ENCODE peak calls at places on chromosomes 12 and 14, in ten cellular contexts. One of them, this sample, is unnamed.
A peak's percentile ranks its signal among the peaks of the same experiment; 100 is the strongest.

GRCh38 chr14:92534863-92535654 is 21.5 kb downstream of the RIN3 start:
- DNase-seq in Right ventricle myocardium superior: no peak
- DNase-seq in left ventricle myocardium superior: no peak
- DNase-seq in ACHN: no peak
- DNase-seq in testis: peak; percentile 87
- DNase-seq in T-helper 1 cell: no peak
- DNase-seq in hypothalamus: no peak
- DNase-seq in activated naive CD8-positive, alpha-beta T cell treated with anti-CD3 and anti-CD28 coated beads, Interleukin-2, amount 10 ng/mL, durations not matched to agents 7 days and 5 days: peak; percentile 36
- DNase-seq in Right ventricle myocardium inferior: no peak
- DNase-seq in naive B cell: no peak
- DNase-seq in this sample: no peak

GRCh38 chr12:120175537-120175936 is 19.0 kb downstream of the GCN1 start:
- DNase-seq in Right ventricle myocardium inferior: no peak
- DNase-seq in left ventricle myocardium superior: no peak
- DNase-seq in naive B cell: no peak
- DNase-seq in activated naive CD8-positive, alpha-beta T cell treated with anti-CD3 and anti-CD28 coated beads, Interleukin-2, amount 10 ng/mL, durations not matched to agents 7 days and 5 days: no peak
- DNase-seq in testis: no peak
- DNase-seq in ACHN: no peak
- DNase-seq in Right ventricle myocardium superior: no peak
- DNase-seq in T-helper 1 cell: no peak
- DNase-seq in hypothalamus: no peak
- DNase-seq in this sample: peak; percentile 82

GRCh38 chr12:47094804-47095203 is 15.0 kb upstream of the AMIGO2 start:
- DNase-seq in naive B cell: no peak
- DNase-seq in testis: no peak
- DNase-seq in activated naive CD8-positive, alpha-beta T cell treated with anti-CD3 and anti-CD28 coated beads, Interleukin-2, amount 10 ng/mL, durations not matched to agents 7 days and 5 days: no peak
- DNase-seq in Right ventricle myocardium inferior: no peak
- DNase-seq in T-helper 1 cell: no peak
- DNase-seq in hypothalamus: no peak
- DNase-seq in left ventricle myocardium superior: no peak
- DNase-seq in Right ventricle myocardium superior: no peak
- DNase-seq in ACHN: peak; percentile 91
- DNase-seq in this sample: no peak

GRCh38 chr12:121794532-121795028 is 1.1 kb upstream of the RHOF start:
- DNase-seq in T-helper 1 cell: peak; percentile 58
- DNase-seq in activated naive CD8-positive, alpha-beta T cell treated with anti-CD3 and anti-CD28 coated beads, Interleukin-2, amount 10 ng/mL, durations not matched to agents 7 days and 5 days: no peak
- DNase-seq in testis: no peak
- DNase-seq in ACHN: no peak
- DNase-seq in naive B cell: no peak
- DNase-seq in left ventricle myocardium superior: peak; percentile 64
- DNase-seq in Right ventricle myocardium superior: no peak
- DNase-seq in Right ventricle myocardium inferior: peak; percentile 71
- DNase-seq in hypothalamus: no peak
- DNase-seq in this sample: peak; percentile 48

GRCh38 chr12:116384629-116385485 is 107.4 kb upstream of the MED13L start:
- DNase-seq in activated naive CD8-positive, alpha-beta T cell treated with anti-CD3 and anti-CD28 coated beads, Interleukin-2, amount 10 ng/mL, durations not matched to agents 7 days and 5 days: no peak
- DNase-seq in naive B cell: peak; percentile 19
- DNase-seq in ACHN: no peak
- DNase-seq in T-helper 1 cell: no peak
- DNase-seq in hypothalamus: no peak
- DNase-seq in Right ventricle myocardium inferior: no peak
- DNase-seq in Right ventricle myocardium superior: no peak
- DNase-seq in left ventricle myocardium superior: no peak
- DNase-seq in testis: no peak
- DNase-seq in this sample: no peak

GRCh38 chr12:56299308-56299852 is 750 bp downstream of the CS start:
- DNase-seq in Right ventricle myocardium inferior: no peak
- DNase-seq in ACHN: no peak
- DNase-seq in activated naive CD8-positive, alpha-beta T cell treated with anti-CD3 and anti-CD28 coated beads, Interleukin-2, amount 10 ng/mL, durations not matched to agents 7 days and 5 days: no peak
- DNase-seq in T-helper 1 cell: peak; percentile 3
- DNase-seq in left ventricle myocardium superior: no peak
- DNase-seq in testis: no peak
- DNase-seq in Right ventricle myocardium superior: no peak
- DNase-seq in naive B cell: no peak
- DNase-seq in hypothalamus: no peak
- DNase-seq in this sample: peak; percentile 16

GRCh38 chr12:54604436-54604835 is 16.0 kb upstream of the PPP1R1A start:
- DNase-seq in T-helper 1 cell: no peak
- DNase-seq in hypothalamus: no peak
- DNase-seq in testis: no peak
- DNase-seq in Right ventricle myocardium superior: no peak
- DNase-seq in ACHN: no peak
- DNase-seq in naive B cell: no peak
- DNase-seq in activated naive CD8-positive, alpha-beta T cell treated with anti-CD3 and anti-CD28 coated beads, Interleukin-2, amount 10 ng/mL, durations not matched to agents 7 days and 5 days: no peak
- DNase-seq in Right ventricle myocardium inferior: no peak
- DNase-seq in left ventricle myocardium superior: no peak
- DNase-seq in this sample: no peak

GRCh38 chr12:88960213-88960878 is 380.1 kb upstream of the KITLG start:
- DNase-seq in hypothalamus: no peak
- DNase-seq in ACHN: no peak
- DNase-seq in left ventricle myocardium superior: no peak
- DNase-seq in testis: no peak
- DNase-seq in activated naive CD8-positive, alpha-beta T cell treated with anti-CD3 and anti-CD28 coated beads, Interleukin-2, amount 10 ng/mL, durations not matched to agents 7 days and 5 days: no peak
- DNase-seq in Right ventricle myocardium superior: no peak
- DNase-seq in Right ventricle myocardium inferior: no peak
- DNase-seq in T-helper 1 cell: no peak
- DNase-seq in naive B cell: no peak
- DNase-seq in this sample: no peak

GRCh38 chr12:4743046-4743445 is 22.8 kb downstream of the GALNT8 start:
- DNase-seq in activated naive CD8-positive, alpha-beta T cell treated with anti-CD3 and anti-CD28 coated beads, Interleukin-2, amount 10 ng/mL, durations not matched to agents 7 days and 5 days: no peak
- DNase-seq in left ventricle myocardium superior: no peak
- DNase-seq in hypothalamus: no peak
- DNase-seq in Right ventricle myocardium inferior: no peak
- DNase-seq in testis: no peak
- DNase-seq in Right ventricle myocardium superior: no peak
- DNase-seq in naive B cell: no peak
- DNase-seq in T-helper 1 cell: no peak
- DNase-seq in ACHN: peak; percentile 30
- DNase-seq in this sample: no peak

GRCh38 chr14:65255583-65256443 is 153.5 kb upstream of the MAX start:
- DNase-seq in testis: no peak
- DNase-seq in left ventricle myocardium superior: no peak
- DNase-seq in T-helper 1 cell: no peak
- DNase-seq in activated naive CD8-positive, alpha-beta T cell treated with anti-CD3 and anti-CD28 coated beads, Interleukin-2, amount 10 ng/mL, durations not matched to agents 7 days and 5 days: no peak
- DNase-seq in ACHN: no peak
- DNase-seq in hypothalamus: no peak
- DNase-seq in Right ventricle myocardium inferior: no peak
- DNase-seq in Right ventricle myocardium superior: no peak
- DNase-seq in naive B cell: peak; percentile 8
- DNase-seq in this sample: peak; percentile 94

GRCh38 chr12:57309420-57309819 is 58.4 kb upstream of the STAC3 start:
- DNase-seq in testis: no peak
- DNase-seq in Right ventricle myocardium inferior: no peak
- DNase-seq in naive B cell: no peak
- DNase-seq in Right ventricle myocardium superior: no peak
- DNase-seq in T-helper 1 cell: no peak
- DNase-seq in ACHN: no peak
- DNase-seq in hypothalamus: no peak
- DNase-seq in left ventricle myocardium superior: no peak
- DNase-seq in activated naive CD8-positive, alpha-beta T cell treated with anti-CD3 and anti-CD28 coated beads, Interleukin-2, amount 10 ng/mL, durations not matched to agents 7 days and 5 days: no peak
- DNase-seq in this sample: no peak

GRCh38 chr12:54795664-54796063 is 58.7 kb upstream of the MUCL1 start:
- DNase-seq in testis: no peak
- DNase-seq in T-helper 1 cell: no peak
- DNase-seq in hypothalamus: no peak
- DNase-seq in ACHN: no peak
- DNase-seq in activated naive CD8-positive, alpha-beta T cell treated with anti-CD3 and anti-CD28 coated beads, Interleukin-2, amount 10 ng/mL, durations not matched to agents 7 days and 5 days: no peak
- DNase-seq in left ventricle myocardium superior: no peak
- DNase-seq in Right ventricle myocardium superior: no peak
- DNase-seq in naive B cell: no peak
- DNase-seq in Right ventricle myocardium inferior: no peak
- DNase-seq in this sample: no peak

GRCh38 chr14:105387530-105387922 is 10.8 kb upstream of the TEX22 start:
- DNase-seq in Right ventricle myocardium superior: peak; percentile 35
- DNase-seq in left ventricle myocardium superior: no peak
- DNase-seq in ACHN: no peak
- DNase-seq in Right ventricle myocardium inferior: peak; percentile 30
- DNase-seq in hypothalamus: no peak
- DNase-seq in activated naive CD8-positive, alpha-beta T cell treated with anti-CD3 and anti-CD28 coated beads, Interleukin-2, amount 10 ng/mL, durations not matched to agents 7 days and 5 days: no peak
- DNase-seq in T-helper 1 cell: no peak
- DNase-seq in testis: no peak
- DNase-seq in naive B cell: no peak
- DNase-seq in this sample: no peak

GRCh38 chr12:27577688-27578087 is 53.7 kb downstream of the PPFIBP1 start:
- DNase-seq in testis: no peak
- DNase-seq in ACHN: no peak
- DNase-seq in Right ventricle myocardium inferior: no peak
- DNase-seq in left ventricle myocardium superior: no peak
- DNase-seq in T-helper 1 cell: no peak
- DNase-seq in activated naive CD8-positive, alpha-beta T cell treated with anti-CD3 and anti-CD28 coated beads, Interleukin-2, amount 10 ng/mL, durations not matched to agents 7 days and 5 days: no peak
- DNase-seq in Right ventricle myocardium superior: no peak
- DNase-seq in hypothalamus: no peak
- DNase-seq in naive B cell: no peak
- DNase-seq in this sample: no peak

GRCh38 chr14:102799684-102800562 is 22.7 kb downstream of the TRAF3 start:
- DNase-seq in Right ventricle myocardium inferior: no peak
- DNase-seq in left ventricle myocardium superior: no peak
- DNase-seq in naive B cell: no peak
- DNase-seq in Right ventricle myocardium superior: no peak
- DNase-seq in testis: no peak
- DNase-seq in T-helper 1 cell: no peak
- DNase-seq in hypothalamus: no peak
- DNase-seq in ACHN: peak; percentile 42
- DNase-seq in activated naive CD8-positive, alpha-beta T cell treated with anti-CD3 and anti-CD28 coated beads, Interleukin-2, amount 10 ng/mL, durations not matched to agents 7 days and 5 days: no peak
- DNase-seq in this sample: no peak

GRCh38 chr12:9049520-9050133 is 60.3 kb downstream of the KLRG1 start:
- DNase-seq in left ventricle myocardium superior: no peak
- DNase-seq in T-helper 1 cell: no peak
- DNase-seq in testis: no peak
- DNase-seq in activated naive CD8-positive, alpha-beta T cell treated with anti-CD3 and anti-CD28 coated beads, Interleukin-2, amount 10 ng/mL, durations not matched to agents 7 days and 5 days: no peak
- DNase-seq in Right ventricle myocardium inferior: no peak
- DNase-seq in hypothalamus: no peak
- DNase-seq in ACHN: peak; percentile 70
- DNase-seq in Right ventricle myocardium superior: no peak
- DNase-seq in naive B cell: peak; percentile 15
- DNase-seq in this sample: no peak

GRCh38 chr12:78711954-78712353 is 152.6 kb upstream of the SYT1 start:
- DNase-seq in activated naive CD8-positive, alpha-beta T cell treated with anti-CD3 and anti-CD28 coated beads, Interleukin-2, amount 10 ng/mL, durations not matched to agents 7 days and 5 days: no peak
- DNase-seq in ACHN: no peak
- DNase-seq in testis: no peak
- DNase-seq in T-helper 1 cell: no peak
- DNase-seq in Right ventricle myocardium inferior: no peak
- DNase-seq in Right ventricle myocardium superior: no peak
- DNase-seq in left ventricle myocardium superior: no peak
- DNase-seq in hypothalamus: no peak
- DNase-seq in naive B cell: no peak
- DNase-seq in this sample: no peak

GRCh38 chr14:56905282-56905681 is 95.0 kb upstream of the OTX2 start:
- DNase-seq in ACHN: no peak
- DNase-seq in Right ventricle myocardium superior: no peak
- DNase-seq in T-helper 1 cell: no peak
- DNase-seq in testis: no peak
- DNase-seq in naive B cell: no peak
- DNase-seq in activated naive CD8-positive, alpha-beta T cell treated with anti-CD3 and anti-CD28 coated beads, Interleukin-2, amount 10 ng/mL, durations not matched to agents 7 days and 5 days: no peak
- DNase-seq in left ventricle myocardium superior: no peak
- DNase-seq in hypothalamus: no peak
- DNase-seq in Right ventricle myocardium inferior: no peak
- DNase-seq in this sample: no peak

GRCh38 chr12:126847005-126847629 is 1419.9 kb upstream of the TMEM132C start:
- DNase-seq in naive B cell: no peak
- DNase-seq in Right ventricle myocardium superior: no peak
- DNase-seq in activated naive CD8-positive, alpha-beta T cell treated with anti-CD3 and anti-CD28 coated beads, Interleukin-2, amount 10 ng/mL, durations not matched to agents 7 days and 5 days: no peak
- DNase-seq in hypothalamus: no peak
- DNase-seq in testis: no peak
- DNase-seq in ACHN: no peak
- DNase-seq in Right ventricle myocardium inferior: no peak
- DNase-seq in T-helper 1 cell: no peak
- DNase-seq in left ventricle myocardium superior: no peak
- DNase-seq in this sample: no peak

GRCh38 chr14:23425169-23425568 is 10.3 kb downstream of the MYH7 start:
- DNase-seq in activated naive CD8-positive, alpha-beta T cell treated with anti-CD3 and anti-CD28 coated beads, Interleukin-2, amount 10 ng/mL, durations not matched to agents 7 days and 5 days: no peak
- DNase-seq in ACHN: no peak
- DNase-seq in left ventricle myocardium superior: peak; percentile 25
- DNase-seq in Right ventricle myocardium superior: no peak
- DNase-seq in T-helper 1 cell: no peak
- DNase-seq in hypothalamus: no peak
- DNase-seq in Right ventricle myocardium inferior: no peak
- DNase-seq in naive B cell: no peak
- DNase-seq in testis: no peak
- DNase-seq in this sample: no peak

GRCh38 chr12:29164477-29165163 is 15.5 kb downstream of the FAR2 start:
- DNase-seq in naive B cell: peak; percentile 44
- DNase-seq in Right ventricle myocardium inferior: no peak
- DNase-seq in hypothalamus: no peak
- DNase-seq in Right ventricle myocardium superior: no peak
- DNase-seq in left ventricle myocardium superior: no peak
- DNase-seq in testis: no peak
- DNase-seq in T-helper 1 cell: no peak
- DNase-seq in ACHN: peak; percentile 13
- DNase-seq in activated naive CD8-positive, alpha-beta T cell treated with anti-CD3 and anti-CD28 coated beads, Interleukin-2, amount 10 ng/mL, durations not matched to agents 7 days and 5 days: no peak
- DNase-seq in this sample: no peak

GRCh38 chr12:130540376-130540775 is 175.7 kb downstream of the RIMBP2 start:
- DNase-seq in testis: no peak
- DNase-seq in ACHN: no peak
- DNase-seq in hypothalamus: no peak
- DNase-seq in Right ventricle myocardium superior: no peak
- DNase-seq in Right ventricle myocardium inferior: no peak
- DNase-seq in left ventricle myocardium superior: no peak
- DNase-seq in activated naive CD8-positive, alpha-beta T cell treated with anti-CD3 and anti-CD28 coated beads, Interleukin-2, amount 10 ng/mL, durations not matched to agents 7 days and 5 days: no peak
- DNase-seq in naive B cell: no peak
- DNase-seq in T-helper 1 cell: no peak
- DNase-seq in this sample: no peak

GRCh38 chr12:104998423-104999346 is 12.6 kb downstream of the NOPCHAP1 start:
- DNase-seq in activated naive CD8-positive, alpha-beta T cell treated with anti-CD3 and anti-CD28 coated beads, Interleukin-2, amount 10 ng/mL, durations not matched to agents 7 days and 5 days: no peak
- DNase-seq in naive B cell: no peak
- DNase-seq in Right ventricle myocardium inferior: peak; percentile 66
- DNase-seq in testis: no peak
- DNase-seq in left ventricle myocardium superior: peak; percentile 33
- DNase-seq in T-helper 1 cell: no peak
- DNase-seq in hypothalamus: no peak
- DNase-seq in ACHN: no peak
- DNase-seq in Right ventricle myocardium superior: no peak
- DNase-seq in this sample: peak; percentile 88

GRCh38 chr14:77197988-77198387 is 16.4 kb downstream of the TMEM63C start:
- DNase-seq in Right ventricle myocardium inferior: no peak
- DNase-seq in activated naive CD8-positive, alpha-beta T cell treated with anti-CD3 and anti-CD28 coated beads, Interleukin-2, amount 10 ng/mL, durations not matched to agents 7 days and 5 days: no peak
- DNase-seq in left ventricle myocardium superior: no peak
- DNase-seq in T-helper 1 cell: no peak
- DNase-seq in testis: no peak
- DNase-seq in Right ventricle myocardium superior: no peak
- DNase-seq in hypothalamus: no peak
- DNase-seq in naive B cell: no peak
- DNase-seq in ACHN: no peak
- DNase-seq in this sample: no peak